ENCODE peak calls at places on chromosomes 3 and 15, in five cellular contexts. L, W, I, S and H are unnamed samples.

GRCh38 chr3:10288575-10288960 is 4.2 kb downstream of the GHRL start:
- DNase-seq in L (no peak), I (no peak), W (no peak), S (no peak), H (no peak)

GRCh38 chr3:138097192-138097829 is 18.1 kb downstream of the DZIP1L start:
- DNase-seq in S (no peak), I (no peak), W (no peak), L (no peak), H (no peak)

GRCh38 chr15:91941871-91942270 is 88.4 kb downstream of the SLCO3A1 start:
- DNase-seq in I (peak), W (no peak), L (peak), S (peak), H (no peak)

GRCh38 chr15:68421798-68422402 is 10.1 kb downstream of the ITGA11 start:
- DNase-seq in I (no peak), S (no peak), L (peak), W (peak), H (peak)

GRCh38 chr15:77775851-77776250 is 143.1 kb upstream of the LINGO1 start:
- DNase-seq in W (no peak), L (no peak), S (no peak), I (no peak), H (no peak)

GRCh38 chr3:14576163-14576562 is 36.0 kb upstream of the GRIP2 start:
- DNase-seq in I (no peak), L (no peak), S (no peak), W (no peak), H (no peak)

GRCh38 chr15:70802629-70803028 is 39.3 kb upstream of the UACA start:
- DNase-seq in W (no peak), L (peak), S (no peak), I (peak), H (no peak)

GRCh38 chr3:64049136-64049535 is 25.8 kb upstream of the PSMD6 start:
- DNase-seq in L (peak), S (no peak), I (peak), W (no peak), H (no peak)

GRCh38 chr3:134312873-134313838 is 61.1 kb downstream of the AMOTL2 start:
- DNase-seq in W (peak), S (no peak), I (peak), L (peak), H (peak)

GRCh38 chr3:196317702-196318467 is at the start of gene DYNLT2B:
- DNase-seq in L (peak), I (peak), W (peak), S (peak), H (peak)

GRCh38 chr15:98734472-98735284 is 86.3 kb downstream of the IGF1R start:
- DNase-seq in W (no peak), I (no peak), L (peak), S (no peak), H (no peak)

GRCh38 chr15:61659571-61660190 is 400.6 kb downstream of the VPS13C start:
- DNase-seq in W (no peak), L (peak), I (no peak), S (no peak), H (no peak)

GRCh38 chr3:156742401-156742800 is 68.0 kb downstream of the TIPARP start:
- DNase-seq in S (peak), W (no peak), L (no peak), I (no peak), H (no peak)

GRCh38 chr15:100763764-100764750 is 115.6 kb upstream of the ALDH1A3 start:
- DNase-seq in S (no peak), L (no peak), I (peak), W (peak), H (no peak)

GRCh38 chr3:40109641-40110490 is 199.6 kb upstream of the EIF1B start:
- DNase-seq in S (no peak), W (no peak), L (no peak), I (no peak), H (no peak)

GRCh38 chr3:7707192-7707591 is 794.4 kb upstream of the LMCD1 start:
- DNase-seq in W (no peak), L (no peak), I (peak), S (no peak), H (no peak)

GRCh38 chr3:161175506-161175905 is 45.6 kb upstream of the NMD3 start:
- DNase-seq in W (no peak), S (no peak), I (no peak), L (no peak), H (no peak)

GRCh38 chr3:156638271-156638670 is 36.1 kb upstream of the TIPARP start:
- DNase-seq in S (no peak), W (no peak), I (no peak), L (no peak), H (no peak)

GRCh38 chr3:157572559-157573270 is 69.5 kb upstream of the VEPH1 start:
- DNase-seq in L (peak), W (peak), I (peak), S (peak), H (peak)

GRCh38 chr3:11037241-11037873 is 44.8 kb downstream of the SLC6A1 start:
- DNase-seq in S (no peak), L (no peak), W (no peak), I (no peak), H (no peak)

GRCh38 chr3:122394173-122394572 is 10.2 kb downstream of the FAM162A start:
- DNase-seq in W (no peak), I (no peak), L (no peak), S (no peak), H (no peak)

GRCh38 chr3:126685041-126685440 is 19.0 kb upstream of the CHCHD6 start:
- DNase-seq in L (peak), S (no peak), W (no peak), I (no peak), H (no peak)